ENCODE peak calls at places on chromosomes 11 and 22, in four cellular contexts. F is T-helper 2 cell; P is activated T-helper 9 cell treated with anti-CD3 and anti-CD28 coated beads, Interleukin-2, amount 50 U/mL, for 16 hours; N is NCI-H510A treated with DMSO at 0.1 percent for 48 hours. A is an unnamed sample.

GRCh38 chr11:965206-965775 is 39.6 kb downstream of the AP2A2 start:
- DNase-seq in F (no peak), P (no peak), N (no peak), A (no peak)

GRCh38 chr22:47043835-47044721 is 281.6 kb downstream of the TBC1D22A start:
- DNase-seq in F (no peak), P (no peak), N (peak), A (no peak)

GRCh38 chr22:46044718-46045458 is 67.9 kb upstream of the WNT7B start:
- DNase-seq in F (no peak), P (no peak), N (no peak), A (no peak)

GRCh38 chr11:127632971-127633680 is 632.6 kb upstream of the KIRREL3 start:
- DNase-seq in F (no peak), P (no peak), N (no peak), A (no peak)

GRCh38 chr11:85772700-85773099 is 38.2 kb downstream of the SYTL2 start:
- DNase-seq in F (no peak), P (no peak), N (no peak), A (no peak)

GRCh38 chr22:26168934-26169311 is 339 bp upstream of the SEZ6L start:
- DNase-seq in F (no peak), P (no peak), N (peak), A (no peak)

GRCh38 chr11:62398011-62398994 is 20.5 kb upstream of the SCGB1A1 start:
- DNase-seq in F (no peak), P (no peak), N (no peak), A (no peak)

GRCh38 chr11:32231909-32232493 is 141.1 kb downstream of the RCN1 start:
- DNase-seq in F (no peak), P (no peak), N (no peak), A (no peak)

GRCh38 chr11:65419773-65420481 is 2.7 kb upstream of the NEAT1 start:
- DNase-seq in F (peak), P (peak), N (peak), A (peak)

GRCh38 chr11:120539681-120540369 is 28.3 kb downstream of the GRIK4 start:
- DNase-seq in F (no peak), P (no peak), N (no peak), A (no peak)

GRCh38 chr11:66937334-66937733 is 20.8 kb downstream of the PC start:
- DNase-seq in F (no peak), P (no peak), N (no peak), A (no peak)

GRCh38 chr11:69882270-69882608 is 63.0 kb upstream of the FGF3 start:
- DNase-seq in F (no peak), P (no peak), N (no peak), A (no peak)

GRCh38 chr22:47034076-47034808 is 271.8 kb downstream of the TBC1D22A start:
- DNase-seq in F (no peak), P (no peak), N (no peak), A (no peak)

GRCh38 chr11:119115484-119116234 is 5.7 kb upstream of the HINFP start:
- DNase-seq in F (no peak), P (no peak), N (no peak), A (peak)

GRCh38 chr11:64608636-64609035 is 17.6 kb downstream of the SLC22A12 start:
- DNase-seq in F (no peak), P (no peak), N (no peak), A (no peak)

GRCh38 chr11:130858215-130858614 is 58.1 kb downstream of the SNX19 start:
- DNase-seq in F (no peak), P (no peak), N (no peak), A (no peak)

GRCh38 chr11:134562941-134563471 is 151.0 kb upstream of the B3GAT1 start:
- DNase-seq in F (no peak), P (no peak), N (no peak), A (no peak)

GRCh38 chr22:33888821-33889220 is 31.5 kb downstream of the LARGE1 start:
- DNase-seq in F (no peak), P (no peak), N (no peak), A (no peak)

GRCh38 chr11:106286881-106287504 is 209.5 kb downstream of the AASDHPPT start:
- DNase-seq in F (no peak), P (no peak), N (no peak), A (no peak)

GRCh38 chr22:23698673-23699235 is 7.9 kb downstream of the RGL4 start:
- DNase-seq in F (no peak), P (no peak), N (no peak), A (no peak)

GRCh38 chr11:111719379-111719778 is 46.8 kb downstream of the PPP2R1B start:
- DNase-seq in F (no peak), P (no peak), N (no peak), A (no peak)

GRCh38 chr11:87767615-87768014 is 407.6 kb downstream of the RAB38 start:
- DNase-seq in F (no peak), P (no peak), N (no peak), A (no peak)

GRCh38 chr22:20180640-20181039 is 29.8 kb upstream of the CCDC188 start:
- DNase-seq in F (no peak), P (no peak), N (no peak), A (no peak)